ENCODE peak calls at places on chromosomes 5 and 9, in four cellular contexts. One of them, this sample, is unnamed. For H3K79me2, the result is how much of the 10 kb centered on the place peaks cover.

GRCh38 chr5:65768723-65769122 is 46.7 kb downstream of the NLN start:
- DNase-seq in mesendoderm: no peak
- DNase-seq in H1: no peak
- DNase-seq in H9: no peak
- DNase-seq in this sample: no peak

GRCh38 chr5:158882236-158882635 is 217.5 kb downstream of the EBF1 start:
- DNase-seq in mesendoderm: no peak
- DNase-seq in H1: no peak
- DNase-seq in H9: no peak
- DNase-seq in this sample: no peak

GRCh38 chr5:34034497-34035327 is 8.3 kb downstream of the C1QTNF3 start:
- DNase-seq in mesendoderm: no peak
- DNase-seq in H9: no peak
- DNase-seq in H1: no peak
- DNase-seq in this sample: no peak

GRCh38 chr5:142325677-142326479 is 1.1 kb upstream of the SPRY4 start:
- DNase-seq in mesendoderm: peak
- DNase-seq in H1: peak
- DNase-seq in H9: peak
- DNase-seq in this sample: peak

GRCh38 chr5:95784514-95785302 is 37.8 kb downstream of the GLRX start:
- DNase-seq in H1: no peak
- DNase-seq in mesendoderm: no peak
- DNase-seq in H9: no peak
- DNase-seq in this sample: no peak

GRCh38 chr9:84604223-84604622 is 65.3 kb upstream of the NTRK2 start:
- DNase-seq in mesendoderm: no peak
- DNase-seq in H1: no peak
- DNase-seq in H9: no peak
- DNase-seq in this sample: no peak

GRCh38 chr9:37037137-37037743 is 3.2 kb upstream of the PAX5 start:
- DNase-seq in H1: no peak
- DNase-seq in mesendoderm: peak
- DNase-seq in H9: peak
- DNase-seq in this sample: no peak

GRCh38 chr5:67577424-67577823 is 380.8 kb upstream of the CD180 start:
- DNase-seq in mesendoderm: no peak
- DNase-seq in H1: no peak
- DNase-seq in H9: no peak
- DNase-seq in this sample: no peak

GRCh38 chr9:109286571-109286977 is 34.3 kb downstream of the EPB41L4B start:
- DNase-seq in H9: no peak
- DNase-seq in H1: no peak
- DNase-seq in mesendoderm: no peak
- DNase-seq in this sample: peak

GRCh38 chr5:89556215-89557009 is 673.4 kb upstream of the MEF2C start:
- DNase-seq in H9: no peak
- DNase-seq in H1: no peak
- DNase-seq in mesendoderm: no peak
- DNase-seq in this sample: peak

GRCh38 chr5:138601444-138601843 is 26.2 kb upstream of the HSPA9 start:
- DNase-seq in H9: no peak
- DNase-seq in mesendoderm: no peak
- DNase-seq in H1: no peak
- DNase-seq in this sample: peak

GRCh38 chr5:111641533-111642230 is 115.3 kb downstream of the NREP start:
- DNase-seq in H1: no peak
- DNase-seq in H9: no peak
- DNase-seq in mesendoderm: no peak
- DNase-seq in this sample: no peak

GRCh38 chr5:168793844-168794837 is 215.0 kb upstream of the PANK3 start:
- DNase-seq in H9: no peak
- DNase-seq in mesendoderm: peak
- DNase-seq in H1: no peak
- DNase-seq in this sample: peak

GRCh38 chr5:126414874-126415502 is 8.2 kb upstream of the GRAMD2B start:
- DNase-seq in H9: no peak
- DNase-seq in mesendoderm: no peak
- DNase-seq in H1: no peak
- DNase-seq in this sample: no peak

GRCh38 chr9:696332-697090 is 145.0 kb upstream of the DMRT1 start:
- DNase-seq in H1: no peak
- DNase-seq in H9: no peak
- DNase-seq in mesendoderm: peak
- DNase-seq in this sample: peak

GRCh38 chr5:122611401-122611800 is 163.5 kb upstream of the SNX2 start:
- DNase-seq in mesendoderm: peak
- DNase-seq in H1: no peak
- DNase-seq in H9: no peak
- DNase-seq in this sample: peak

GRCh38 chr5:31133488-31133887 is 60.0 kb upstream of the CDH6 start:
- DNase-seq in H1: no peak
- DNase-seq in mesendoderm: no peak
- DNase-seq in H9: no peak
- DNase-seq in this sample: no peak

GRCh38 chr5:13783731-13784130 is 160.8 kb downstream of the DNAH5 start:
- DNase-seq in H9: no peak
- DNase-seq in H1: no peak
- DNase-seq in mesendoderm: peak
- DNase-seq in this sample: no peak

GRCh38 chr9:81687521-81688261 is 1.7 kb downstream of the TLE1 start:
- DNase-seq in H1: peak
- DNase-seq in H9: peak
- DNase-seq in mesendoderm: peak
- DNase-seq in this sample: peak

GRCh38 chr9:8468048-8468600 is 668.5 kb upstream of the DMAC1 start:
- DNase-seq in H9: no peak
- DNase-seq in H1: no peak
- DNase-seq in mesendoderm: peak
- DNase-seq in this sample: no peak

GRCh38 chr5:10538103-10538788 is 25.6 kb upstream of the ANKRD33B start:
- DNase-seq in mesendoderm: no peak
- DNase-seq in H9: no peak
- DNase-seq in H1: no peak
- DNase-seq in this sample: no peak

GRCh38 chr9:92141144-92142129 is 26.2 kb upstream of the SPTLC1 start:
- DNase-seq in H1: peak
- DNase-seq in H9: peak
- DNase-seq in mesendoderm: no peak
- DNase-seq in this sample: peak
- H2BK120ac ChIP-seq in H1: no peak
- H2BK120ac ChIP-seq in H9: no peak
- H2BK120ac ChIP-seq in mesendoderm: no peak
- H2BK120ac ChIP-seq in this sample: peak

GRCh38 chr9:89464991-89465390 is 32.9 kb downstream of the SEMA4D start:
- DNase-seq in H9: no peak
- DNase-seq in mesendoderm: no peak
- DNase-seq in H1: no peak
- DNase-seq in this sample: no peak
- H3K79me2 ChIP-seq in H9: under half
- H3K79me2 ChIP-seq in mesendoderm: under half
- H3K79me2 ChIP-seq in H1: under half
- H3K79me2 ChIP-seq in this sample: under half

GRCh38 chr5:179276838-179277395 is 68.3 kb downstream of the ADAMTS2 start:
- DNase-seq in H9: no peak
- DNase-seq in H1: no peak
- DNase-seq in mesendoderm: peak
- DNase-seq in this sample: no peak

GRCh38 chr5:179278119-179278518 is 67.1 kb downstream of the ADAMTS2 start:
- DNase-seq in mesendoderm: no peak
- DNase-seq in H9: no peak
- DNase-seq in H1: no peak
- DNase-seq in this sample: no peak

GRCh38 chr5:179274321-179275315 is 70.6 kb downstream of the ADAMTS2 start:
- DNase-seq in H9: no peak
- DNase-seq in mesendoderm: no peak
- DNase-seq in H1: no peak
- DNase-seq in this sample: no peak

GRCh38 chr5:179275381-179275878 is 69.8 kb downstream of the ADAMTS2 start:
- DNase-seq in H9: no peak
- DNase-seq in mesendoderm: no peak
- DNase-seq in H1: no peak
- DNase-seq in this sample: no peak

DNA sequence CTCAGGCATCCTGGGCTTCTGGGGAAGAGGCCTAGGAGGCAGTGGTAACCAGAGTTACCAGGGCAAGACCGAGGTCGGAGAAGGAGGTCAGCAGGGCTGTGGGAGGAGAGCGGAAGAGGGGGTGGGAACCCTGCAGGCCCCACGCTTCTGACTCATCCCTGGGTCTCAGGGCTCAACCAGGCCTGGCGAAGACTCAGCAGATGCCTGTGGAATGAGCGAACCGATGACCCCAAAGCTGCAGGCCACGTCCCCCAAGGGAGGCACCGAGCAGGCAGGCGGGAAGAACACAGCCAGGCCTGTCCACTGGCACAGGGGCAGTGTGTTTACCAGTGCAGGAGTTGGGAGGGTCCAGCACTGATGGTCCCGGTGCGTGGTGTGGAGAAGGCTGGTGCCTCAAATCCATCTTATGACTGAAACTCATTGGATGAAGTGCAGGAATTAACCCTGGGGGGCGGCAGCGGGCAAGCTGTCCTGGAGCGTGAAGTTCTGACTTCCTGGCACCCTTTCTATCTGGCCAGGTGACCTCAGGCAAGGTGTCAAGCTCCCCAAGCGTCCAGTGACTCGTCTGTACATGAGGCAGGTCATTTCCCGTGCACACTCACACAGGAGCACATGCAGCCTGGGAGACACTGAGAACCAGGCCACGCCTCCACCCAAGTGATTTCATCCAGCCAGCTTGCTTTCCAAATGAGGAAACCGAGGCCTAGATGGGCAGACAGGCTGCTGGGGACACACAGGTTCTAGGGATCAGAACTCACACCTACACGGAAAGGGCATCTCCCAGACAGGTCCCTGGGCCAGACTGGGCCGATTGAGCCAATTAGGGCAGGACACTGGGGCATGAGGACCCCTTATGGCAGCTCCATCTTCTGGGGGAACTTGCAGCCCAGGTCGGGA is 69.1 kb downstream of the ADAMTS2 start:
- DNase-seq in mesendoderm: peak
- DNase-seq in H1: no peak
- DNase-seq in H9: no peak
- DNase-seq in this sample: peak
- H3K27ac ChIP-seq in mesendoderm: no peak
- H3K27ac ChIP-seq in H1: no peak
- H3K27ac ChIP-seq in H9: no peak
- H3K27ac ChIP-seq in this sample: peak

GRCh38 chr9:89177401-89178161 is 1.0 kb downstream of the SHC3 start:
- DNase-seq in mesendoderm: peak
- DNase-seq in H1: peak
- DNase-seq in H9: peak
- DNase-seq in this sample: no peak
- H2BK120ac ChIP-seq in mesendoderm: no peak
- H2BK120ac ChIP-seq in H1: no peak
- H2BK120ac ChIP-seq in H9: no peak
- H2BK120ac ChIP-seq in this sample: no peak

GRCh38 chr9:88420227-88420626 is 32.0 kb downstream of the SPIN1 start:
- DNase-seq in mesendoderm: no peak
- DNase-seq in H9: no peak
- DNase-seq in H1: no peak
- DNase-seq in this sample: peak

GRCh38 chr9:88414298-88414697 is 26.1 kb downstream of the SPIN1 start:
- DNase-seq in mesendoderm: no peak
- DNase-seq in H1: no peak
- DNase-seq in H9: no peak
- DNase-seq in this sample: no peak

GRCh38 chr9:88421348-88421747 is 33.1 kb downstream of the SPIN1 start:
- DNase-seq in H9: no peak
- DNase-seq in mesendoderm: no peak
- DNase-seq in H1: no peak
- DNase-seq in this sample: no peak

GRCh38 chr9:88418025-88418424 is 29.8 kb downstream of the SPIN1 start:
- DNase-seq in H9: peak
- DNase-seq in H1: no peak
- DNase-seq in mesendoderm: peak
- DNase-seq in this sample: no peak

DNA sequence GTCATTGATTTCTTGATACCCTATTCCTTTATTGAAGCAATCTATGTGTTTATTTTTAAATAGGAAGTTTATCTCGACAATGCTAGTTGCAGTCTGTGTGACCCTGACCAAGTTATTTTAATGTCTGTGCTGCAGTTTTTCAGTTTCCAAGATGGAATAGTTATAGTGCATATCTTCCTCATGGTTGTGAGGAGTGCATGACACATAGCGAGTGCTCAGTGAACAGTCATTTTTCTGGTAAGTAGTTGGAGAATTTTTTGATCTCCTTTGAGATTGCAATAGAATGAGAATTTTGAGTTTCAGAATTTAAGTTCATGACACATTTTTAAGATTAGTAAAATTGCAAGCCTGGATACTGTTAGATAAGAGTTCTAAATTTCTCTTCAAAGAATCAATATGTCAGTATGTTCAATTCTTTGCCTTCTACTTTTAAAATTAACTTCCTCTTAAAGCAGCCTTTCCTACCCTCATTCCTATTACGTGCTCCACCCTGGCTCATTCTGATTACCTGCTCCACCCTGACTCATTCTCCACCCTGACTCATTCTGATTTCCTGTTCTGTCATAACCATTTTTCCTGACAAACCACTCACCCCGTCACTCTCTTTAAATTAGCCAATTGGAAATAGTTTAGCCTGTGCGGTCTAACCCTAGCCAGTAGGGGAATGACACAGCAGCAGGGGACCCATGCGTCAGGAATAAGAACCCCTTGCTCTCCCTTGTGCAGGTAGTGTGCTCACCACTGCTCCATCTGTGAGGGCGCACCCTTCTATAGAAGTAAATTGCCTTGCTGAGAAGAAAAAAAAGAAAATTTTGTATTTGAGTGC is 30.7 kb downstream of the SPIN1 start:
- DNase-seq in H9: peak
- DNase-seq in mesendoderm: no peak
- DNase-seq in H1: no peak
- DNase-seq in this sample: peak
- H3K79me2 ChIP-seq in H9: under half
- H3K79me2 ChIP-seq in mesendoderm: half or more
- H3K79me2 ChIP-seq in H1: under half
- H3K79me2 ChIP-seq in this sample: under half

DNA sequence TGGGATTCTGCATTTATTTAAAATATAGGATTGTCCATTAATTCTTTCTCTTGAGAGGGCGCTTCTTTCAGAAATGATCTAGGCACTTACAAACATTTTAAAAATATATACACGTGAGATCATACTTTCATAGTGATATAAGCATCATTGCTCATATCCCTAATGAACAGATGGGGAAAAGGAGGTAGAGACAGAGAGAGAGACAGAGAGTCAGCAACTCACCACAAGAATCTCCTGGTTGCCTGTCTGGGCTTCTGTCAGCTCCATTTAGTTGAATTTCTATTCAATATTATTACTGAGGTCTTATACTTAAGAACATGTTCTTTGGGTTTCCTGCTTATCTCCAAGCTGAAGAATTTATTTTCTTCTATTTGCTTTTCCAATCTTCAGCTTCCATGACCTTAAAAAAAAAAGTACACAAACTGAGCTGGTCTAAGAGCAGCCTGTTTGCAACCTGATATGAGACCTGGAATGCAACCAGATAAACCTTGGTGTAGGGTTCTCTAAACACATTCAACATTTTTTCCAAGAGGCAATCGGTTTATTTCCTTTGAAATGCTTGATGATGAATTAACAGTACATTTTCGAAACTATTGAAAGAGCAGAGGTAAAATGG is 51.6 kb upstream of the LIFR start:
- DNase-seq in mesendoderm: no peak
- DNase-seq in H1: no peak
- DNase-seq in H9: no peak
- DNase-seq in this sample: no peak
- H3K27ac ChIP-seq in mesendoderm: no peak
- H3K27ac ChIP-seq in H1: no peak
- H3K27ac ChIP-seq in H9: no peak
- H3K27ac ChIP-seq in this sample: no peak

This sample was measured in trophoblast cell.